ENCODE peak calls at places on chromosomes 7 and 10, in six cellular contexts. G is dorsolateral prefrontal cortex; M is upper lobe of left lung; E is CD4-positive, alpha-beta T cell; Y is Caco-2; B is Calu3. R is an unnamed sample.

GRCh38 chr7:17599733-17600685 is 301.6 kb downstream of the AHR start:
- DNase-seq in G (no peak), M (no peak), E (no peak), Y (no peak), B (peak; percentile 68), R (no peak)

GRCh38 chr7:2710901-2711551 is 23.0 kb downstream of the AMZ1 start:
- DNase-seq in G (no peak), M (no peak), E (no peak), Y (peak; percentile 25), B (no peak), R (no peak)

GRCh38 chr10:71726673-71727428 is 7.3 kb upstream of the C10orf105 start:
- DNase-seq in G (no peak), M (no peak), E (peak; percentile 26), Y (no peak), B (no peak), R (no peak)

GRCh38 chr10:99958287-99958686 is 51.5 kb downstream of the DNMBP start:
- DNase-seq in G (no peak), M (no peak), E (no peak), Y (no peak), B (no peak), R (no peak)

GRCh38 chr10:1124796-1125195 is 68.6 kb downstream of the WDR37 start:
- DNase-seq in G (no peak), M (no peak), E (no peak), Y (no peak), B (no peak), R (no peak)

GRCh38 chr10:96560970-96561887 is 25.6 kb downstream of the TM9SF3 start:
- DNase-seq in G (no peak), M (no peak), E (no peak), Y (no peak), B (no peak), R (no peak)

GRCh38 chr10:99852481-99853213 is 70.2 kb downstream of the ABCC2 start:
- DNase-seq in G (no peak), M (no peak), E (no peak), Y (no peak), B (no peak), R (no peak)

GRCh38 chr10:11882646-11883375 is 59.7 kb downstream of the PROSER2 start:
- DNase-seq in G (no peak), M (no peak), E (no peak), Y (no peak), B (no peak), R (no peak)

GRCh38 chr10:115826391-115826790 is 446.6 kb downstream of the GFRA1 start:
- DNase-seq in G (no peak), M (no peak), E (no peak), Y (no peak), B (no peak), R (no peak)

GRCh38 chr7:68679456-68680234 is 918.6 kb upstream of the AUTS2 start:
- DNase-seq in G (no peak), M (no peak), E (no peak), Y (no peak), B (no peak), R (no peak)

GRCh38 chr7:129144834-129145668 is 544 bp downstream of the TSPAN33 start:
- DNase-seq in G (no peak), M (no peak), E (no peak), Y (no peak), B (peak; percentile 21), R (no peak)

GRCh38 chr10:107561136-107561650 is 396.7 kb upstream of the SORCS1 start:
- DNase-seq in G (no peak), M (no peak), E (no peak), Y (no peak), B (no peak), R (no peak)

GRCh38 chr10:2230478-2230877 is 493.2 kb upstream of the ADARB2 start:
- DNase-seq in G (no peak), M (no peak), E (no peak), Y (no peak), B (no peak), R (no peak)

GRCh38 chr7:104482362-104483042 is 154.1 kb downstream of the LHFPL3 start:
- DNase-seq in G (peak; percentile 42), M (no peak), E (no peak), Y (no peak), B (no peak), R (no peak)

GRCh38 chr7:110921478-110922210 is 169.3 kb upstream of the LRRN3 start:
- DNase-seq in G (no peak), M (no peak), E (no peak), Y (no peak), B (no peak), R (no peak)

GRCh38 chr10:108393111-108393510 is 1228.6 kb upstream of the SORCS1 start:
- DNase-seq in G (no peak), M (no peak), E (no peak), Y (no peak), B (no peak), R (no peak)

GRCh38 chr10:66586897-66587679 is 338.7 kb upstream of the LRRTM3 start:
- DNase-seq in G (no peak), M (no peak), E (no peak), Y (no peak), B (no peak), R (no peak)

GRCh38 chr7:94907420-94908203 is at the start of gene PPP1R9A:
- DNase-seq in G (peak; percentile 78), M (peak; percentile 87), E (no peak), Y (peak; percentile 82), B (peak; percentile 68), R (peak; percentile 16)

GRCh38 chr7:150408393-150409299 is 29.5 kb downstream of the ZNF775 start:
- DNase-seq in G (no peak), M (peak; percentile 50), E (no peak), Y (peak; percentile 18), B (no peak), R (no peak)

GRCh38 chr7:714251-714671 is 12.2 kb upstream of the DNAAF5 start:
- DNase-seq in G (no peak), M (peak; percentile 68), E (no peak), Y (peak; percentile 32), B (no peak), R (no peak)

GRCh38 chr10:6602021-6602699 is 22.1 kb upstream of the PRKCQ start:
- DNase-seq in G (no peak), M (no peak), E (no peak), Y (no peak), B (no peak), R (no peak)

GRCh38 chr10:99694171-99694570 is 34.9 kb downstream of the ENTPD7 start:
- DNase-seq in G (no peak), M (no peak), E (no peak), Y (no peak), B (no peak), R (no peak)

GRCh38 chr10:71204746-71205145 is 7.6 kb upstream of the UNC5B start:
- DNase-seq in G (no peak), M (no peak), E (no peak), Y (no peak), B (no peak), R (no peak)

GRCh38 chr10:10233256-10233655 is 784.4 kb upstream of the CELF2 start:
- DNase-seq in G (no peak), M (no peak), E (no peak), Y (no peak), B (no peak), R (no peak)

GRCh38 chr7:135672560-135673359 is 10.4 kb downstream of the STMP1 start:
- DNase-seq in G (no peak), M (no peak), E (no peak), Y (no peak), B (peak; percentile 29), R (peak; percentile 34)

GRCh38 chr10:133527779-133528271 is 662 bp downstream of the CYP2E1 start:
- DNase-seq in G (peak; percentile 56), M (peak; percentile 79), E (no peak), Y (no peak), B (no peak), R (no peak)

DNA sequence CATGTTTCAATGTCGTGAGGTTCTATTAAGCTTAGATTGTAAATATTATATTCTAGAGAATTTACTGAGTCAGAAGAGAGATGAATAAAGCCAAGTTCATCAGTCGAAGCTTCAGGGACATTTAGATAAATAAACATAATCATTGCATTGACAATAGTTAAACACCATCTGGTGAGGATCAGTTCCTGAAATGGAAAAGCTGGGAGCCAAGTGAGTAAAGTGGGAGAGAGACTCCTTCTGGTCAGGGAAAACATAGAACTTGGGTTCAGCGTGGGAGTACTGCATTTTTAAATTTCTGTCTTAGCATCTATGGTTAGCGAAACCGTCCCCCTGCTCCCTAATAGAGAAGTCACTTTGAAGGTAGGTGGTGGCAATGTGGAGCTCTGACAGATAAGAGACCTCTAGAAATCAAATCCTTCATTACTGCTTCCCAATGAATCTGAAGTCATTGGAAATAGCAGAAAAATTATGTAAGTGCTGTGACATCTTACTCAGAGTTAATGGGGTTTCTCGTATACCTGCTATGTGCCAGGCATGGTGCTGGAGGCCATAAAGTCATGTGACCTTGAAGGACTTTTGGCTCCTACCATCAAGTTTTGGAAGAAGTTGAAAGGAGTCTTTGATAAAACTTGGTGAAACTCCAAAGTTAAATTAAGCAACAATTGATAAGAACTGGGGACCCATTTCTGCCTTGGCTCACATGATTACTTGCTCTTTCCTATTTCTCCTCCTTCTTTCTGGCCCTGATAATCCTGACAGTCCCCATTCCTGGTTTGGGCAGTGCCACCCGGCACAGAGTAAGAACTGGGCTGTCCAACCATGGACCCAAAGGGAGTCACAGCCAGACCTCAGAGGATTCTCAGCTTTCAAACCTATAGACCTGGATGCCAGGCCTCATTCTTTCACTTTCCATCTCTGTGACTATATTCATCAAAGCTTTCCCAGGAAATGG is 211.2 kb downstream of the C7orf25 start:
- DNase-seq in G (no peak), M (no peak), E (no peak), Y (no peak), B (no peak), R (no peak)
- TF ChIP-seq CTCF in G (no peak), M (no peak), E (no peak), Y (no peak), B (no peak), R (no peak)

DNA sequence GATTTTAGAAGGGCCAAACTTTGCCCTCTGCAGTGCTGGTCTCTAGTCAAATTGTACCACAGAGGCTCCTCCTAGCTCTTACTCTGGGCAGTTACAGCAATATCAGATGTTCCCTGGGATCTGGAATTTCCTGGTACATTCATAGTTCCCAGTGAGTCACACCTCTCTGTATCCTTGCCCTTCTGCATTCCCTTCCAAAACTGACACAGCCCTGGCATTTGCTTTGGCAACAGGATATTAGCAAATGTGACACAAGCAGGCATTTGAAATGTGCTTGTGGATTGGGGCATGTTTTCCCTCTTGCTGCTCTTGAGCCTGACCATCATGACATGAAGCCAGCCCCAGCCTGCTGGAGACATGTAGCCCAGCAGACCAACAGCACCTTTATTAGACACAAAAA is 284.7 kb upstream of the AKR1E2 start:
- DNase-seq in G (no peak), M (no peak), E (no peak), Y (no peak), B (peak; percentile 53), R (peak; percentile 43)
- TF ChIP-seq CTCF in G (no peak), M (no peak), E (no peak), Y (no peak), B (no peak), R (no peak)

GRCh38 chr7:80681272-80681885 is 42.9 kb downstream of the CD36 start:
- DNase-seq in G (no peak), M (no peak), E (no peak), Y (no peak), B (peak; percentile 17), R (no peak)
- TF ChIP-seq CTCF in G (peak; percentile 16), M (peak; percentile 11), E (no peak), Y (peak; percentile 52), B (no peak), R (no peak)

GRCh38 chr7:107196834-107197610 is 28.2 kb downstream of the HBP1 start:
- DNase-seq in G (no peak), M (no peak), E (no peak), Y (no peak), B (no peak), R (no peak)

GRCh38 chr7:107190090-107190489 is 21.3 kb downstream of the HBP1 start:
- DNase-seq in G (no peak), M (no peak), E (no peak), Y (no peak), B (no peak), R (no peak)

GRCh38 chr7:107194051-107194450 is 25.2 kb downstream of the HBP1 start:
- DNase-seq in G (no peak), M (no peak), E (no peak), Y (no peak), B (no peak), R (no peak)
- TF ChIP-seq CTCF in G (peak; percentile 42), M (no peak), E (no peak), Y (no peak), B (no peak), R (no peak)

R was measured in prostate gland.